ENCODE peak calls at places on chromosomes 5 and 9, in ten cellular contexts. D is ovary; Y is RWPE1; G is CD8-positive, alpha-beta T cell; L is breast epithelium; C is heart left ventricle; W is testis; K is hepatocyte; H is brain microvascular endothelial cell; J is psoas muscle. Q is an unnamed sample.

GRCh38 chr9:17783227-17783626 is 204.4 kb downstream of the SH3GL2 start:
- DNase-seq in D (no peak), Y (no peak), G (no peak), L (no peak), C (no peak), W (no peak), K (peak), H (no peak), J (no peak), Q (no peak)

GRCh38 chr5:157324237-157324636 is 58.3 kb downstream of the CYFIP2 start:
- DNase-seq in D (no peak), Y (no peak), G (no peak), L (no peak), C (no peak), W (no peak), K (no peak), H (no peak), J (no peak), Q (no peak)

GRCh38 chr9:120221844-120222243 is 358.1 kb downstream of the CDK5RAP2 start:
- DNase-seq in D (no peak), Y (no peak), G (no peak), L (no peak), C (no peak), W (no peak), K (no peak), H (no peak), J (no peak), Q (no peak)

GRCh38 chr9:89445135-89445797 is 52.6 kb downstream of the SEMA4D start:
- DNase-seq in D (no peak), Y (no peak), G (no peak), L (no peak), C (no peak), W (no peak), K (no peak), H (no peak), J (no peak), Q (no peak)

GRCh38 chr5:74266836-74267235 is 373.7 kb downstream of the ENC1 start:
- DNase-seq in D (no peak), Y (no peak), G (no peak), L (no peak), C (no peak), W (no peak), K (no peak), H (no peak), J (no peak), Q (no peak)

GRCh38 chr5:66720776-66721175 is 124.6 kb downstream of the MAST4 start:
- DNase-seq in D (no peak), Y (no peak), G (no peak), L (no peak), C (no peak), W (no peak), K (no peak), H (no peak), J (no peak), Q (no peak)

GRCh38 chr9:136239963-136240330 is 5.7 kb downstream of the QSOX2 start:
- DNase-seq in D (no peak), Y (no peak), G (no peak), L (no peak), C (no peak), W (no peak), K (no peak), H (no peak), J (no peak), Q (no peak)

GRCh38 chr9:94153905-94154304 is 69.6 kb downstream of the PTPDC1 start:
- DNase-seq in D (no peak), Y (no peak), G (no peak), L (no peak), C (no peak), W (no peak), K (no peak), H (no peak), J (no peak), Q (no peak)

GRCh38 chr5:151585970-151586369 is 5.2 kb downstream of the FAT2 start:
- DNase-seq in D (no peak), Y (peak), G (no peak), L (peak), C (no peak), W (no peak), K (no peak), H (no peak), J (peak), Q (no peak)

GRCh38 chr5:113122053-113122452 is 145.5 kb downstream of the DCP2 start:
- DNase-seq in D (no peak), Y (peak), G (no peak), L (no peak), C (no peak), W (no peak), K (no peak), H (no peak), J (peak), Q (no peak)

GRCh38 chr5:9104576-9105339 is 441.1 kb downstream of the SEMA5A start:
- DNase-seq in D (no peak), Y (no peak), G (no peak), L (no peak), C (no peak), W (no peak), K (no peak), H (peak), J (no peak), Q (no peak)

GRCh38 chr5:2280318-2280717 is 397.6 kb upstream of the IRX4 start:
- DNase-seq in D (no peak), Y (no peak), G (no peak), L (no peak), C (no peak), W (no peak), K (no peak), H (no peak), J (no peak), Q (no peak)

GRCh38 chr9:75990181-75990580 is 99.7 kb downstream of the PCSK5 start:
- DNase-seq in D (no peak), Y (no peak), G (no peak), L (no peak), C (no peak), W (no peak), K (no peak), H (no peak), J (no peak), Q (no peak)

GRCh38 chr5:78699565-78700143 is 51.1 kb upstream of the LHFPL2 start:
- DNase-seq in D (no peak), Y (peak), G (no peak), L (peak), C (no peak), W (no peak), K (peak), H (peak), J (peak), Q (no peak)

GRCh38 chr9:6794936-6795335 is 37.2 kb downstream of the KDM4C start:
- DNase-seq in D (no peak), Y (no peak), G (no peak), L (no peak), C (no peak), W (no peak), K (no peak), H (no peak), J (no peak), Q (no peak)

GRCh38 chr9:89822996-89823395 is 218.2 kb downstream of the GADD45G start:
- DNase-seq in D (no peak), Y (no peak), G (no peak), L (no peak), C (no peak), W (peak), K (no peak), H (no peak), J (no peak), Q (no peak)

GRCh38 chr5:138935466-138935865 is 60.3 kb upstream of the LRRTM2 start:
- DNase-seq in D (no peak), Y (no peak), G (no peak), L (peak), C (no peak), W (no peak), K (no peak), H (no peak), J (no peak), Q (no peak)

GRCh38 chr9:7186175-7186574 is 428.4 kb downstream of the KDM4C start:
- DNase-seq in D (no peak), Y (no peak), G (no peak), L (no peak), C (no peak), W (no peak), K (no peak), H (peak), J (no peak), Q (no peak)

GRCh38 chr5:131810510-131811249 is 13.9 kb upstream of the FNIP1 start:
- DNase-seq in D (no peak), Y (peak), G (no peak), L (no peak), C (peak), W (no peak), K (peak), H (no peak), J (no peak), Q (no peak)

GRCh38 chr5:154430961-154431630 is 14.7 kb upstream of the SAP30L start:
- DNase-seq in D (no peak), Y (no peak), G (no peak), L (no peak), C (no peak), W (no peak), K (no peak), H (no peak), J (no peak), Q (no peak)

GRCh38 chr9:136267261-136268111 is 21.9 kb upstream of the QSOX2 start:
- DNase-seq in D (peak), Y (peak), G (peak), L (peak), C (peak), W (peak), K (peak), H (peak), J (peak), Q (peak)

GRCh38 chr9:107243757-107244156 is 39.3 kb upstream of the RAD23B start:
- DNase-seq in D (no peak), Y (peak), G (no peak), L (peak), C (no peak), W (no peak), K (peak), H (peak), J (no peak), Q (no peak)

GRCh38 chr9:96175001-96175400 is 127.0 kb downstream of the HSD17B3 start:
- DNase-seq in D (no peak), Y (no peak), G (no peak), L (no peak), C (no peak), W (no peak), K (no peak), H (no peak), J (no peak), Q (no peak)

GRCh38 chr9:19782005-19782404 is 6.8 kb downstream of the SLC24A2 start:
- DNase-seq in D (no peak), Y (peak), G (no peak), L (no peak), C (no peak), W (no peak), K (peak), H (peak), J (no peak), Q (no peak)

GRCh38 chr9:136204838-136205706 is at the start of gene LHX3:
- DNase-seq in D (no peak), Y (peak), G (no peak), L (no peak), C (peak), W (peak), K (peak), H (no peak), J (no peak), Q (no peak)

GRCh38 chr5:32172908-32173393 is 1.2 kb downstream of the GOLPH3 start:
- DNase-seq in D (no peak), Y (no peak), G (no peak), L (no peak), C (no peak), W (no peak), K (no peak), H (no peak), J (no peak), Q (no peak)

GRCh38 chr5:178793156-178793555 is 62.7 kb upstream of the ZNF354A start:
- DNase-seq in D (no peak), Y (peak), G (no peak), L (peak), C (no peak), W (peak), K (peak), H (no peak), J (no peak), Q (no peak)

GRCh38 chr9:128150594-128151342 is 1.5 kb downstream of the LCN2 start:
- DNase-seq in D (peak), Y (no peak), G (no peak), L (no peak), C (no peak), W (no peak), K (no peak), H (no peak), J (no peak), Q (no peak)

GRCh38 chr5:36874465-36874864 is 2.1 kb upstream of the NIPBL start:
- DNase-seq in D (no peak), Y (no peak), G (no peak), L (no peak), C (no peak), W (no peak), K (no peak), H (no peak), J (no peak), Q (no peak)

GRCh38 chr5:961002-961710 is 47.4 kb upstream of the NKD2 start:
- DNase-seq in D (no peak), Y (no peak), G (no peak), L (peak), C (no peak), W (no peak), K (no peak), H (no peak), J (no peak), Q (no peak)

GRCh38 chr9:97696025-97696822 is 916 bp downstream of the XPA start:
- DNase-seq in D (no peak), Y (no peak), G (no peak), L (no peak), C (no peak), W (no peak), K (no peak), H (no peak), J (no peak), Q (no peak)

GRCh38 chr9:13513710-13514444 is 234.4 kb upstream of the MPDZ start:
- DNase-seq in D (no peak), Y (peak), G (no peak), L (peak), C (no peak), W (no peak), K (peak), H (peak), J (no peak), Q (no peak)

GRCh38 chr5:127294829-127295228 is 4.2 kb downstream of the MEGF10 start:
- DNase-seq in D (no peak), Y (no peak), G (no peak), L (no peak), C (no peak), W (no peak), K (no peak), H (no peak), J (no peak), Q (no peak)

GRCh38 chr5:107542428-107542827 is 128.3 kb downstream of the EFNA5 start:
- DNase-seq in D (peak), Y (peak), G (no peak), L (peak), C (peak), W (peak), K (peak), H (peak), J (peak), Q (no peak)

GRCh38 chr5:71955718-71956117 is 151.6 kb upstream of the MAP1B start:
- DNase-seq in D (no peak), Y (peak), G (no peak), L (no peak), C (no peak), W (no peak), K (peak), H (no peak), J (no peak), Q (no peak)

GRCh38 chr9:11549311-11549794 is 936.6 kb upstream of the PTPRD start:
- DNase-seq in D (no peak), Y (no peak), G (no peak), L (no peak), C (no peak), W (no peak), K (no peak), H (no peak), J (no peak), Q (no peak)

GRCh38 chr5:56918054-56918453 is 8.7 kb downstream of the SETD9 start:
- DNase-seq in D (no peak), Y (no peak), G (no peak), L (no peak), C (no peak), W (no peak), K (peak), H (no peak), J (no peak), Q (no peak)
- TF ChIP-seq CTCF in D (no peak), Y (no peak), G (no peak), L (no peak), C (no peak), W (no peak), K (no peak), H (no peak), J (no peak), Q (no peak)

DNA sequence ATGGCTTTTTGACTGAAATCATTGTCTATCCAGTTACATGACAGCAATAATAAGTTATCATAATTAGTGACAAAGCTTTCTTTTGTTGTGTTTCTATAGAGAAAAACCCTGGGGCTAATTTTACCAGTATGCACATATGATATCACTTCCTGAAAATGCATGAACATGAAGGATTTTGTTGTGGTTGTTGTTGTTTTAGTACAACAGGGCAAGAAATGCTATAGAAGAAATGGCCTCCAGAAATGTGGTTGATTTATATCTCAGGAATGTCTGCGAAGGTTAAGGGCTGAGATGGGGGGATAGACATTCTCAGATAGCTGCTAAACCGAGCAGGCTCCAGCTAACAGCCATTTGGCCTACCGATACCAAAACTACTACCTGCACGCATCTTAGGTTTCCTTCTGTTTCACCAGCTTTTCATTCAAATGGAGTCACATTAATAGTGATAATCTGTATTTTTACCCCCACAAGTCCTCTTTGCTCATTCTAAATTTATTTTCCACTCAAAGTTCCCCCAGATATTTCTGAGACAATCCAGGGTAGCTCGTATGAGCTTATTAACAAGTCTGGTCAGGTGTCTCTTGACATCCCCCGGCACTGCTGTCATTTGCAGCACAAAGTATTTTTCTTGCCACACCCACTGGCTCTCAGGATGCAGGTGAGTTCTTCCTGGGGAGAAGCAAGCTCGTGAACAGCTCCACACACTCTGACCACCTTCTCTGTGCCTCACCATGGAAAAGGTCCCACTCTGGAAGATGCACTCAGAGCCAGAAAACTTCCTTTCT is 232.4 kb upstream of the GAS1 start:
- DNase-seq in D (no peak), Y (peak), G (no peak), L (no peak), C (no peak), W (no peak), K (no peak), H (peak), J (no peak), Q (no peak)
- H3K27ac ChIP-seq in D (no peak), Y (no peak), G (no peak), L (no peak), C (no peak), W (no peak), K (peak), H (peak), J (no peak), Q (no peak)

DNA sequence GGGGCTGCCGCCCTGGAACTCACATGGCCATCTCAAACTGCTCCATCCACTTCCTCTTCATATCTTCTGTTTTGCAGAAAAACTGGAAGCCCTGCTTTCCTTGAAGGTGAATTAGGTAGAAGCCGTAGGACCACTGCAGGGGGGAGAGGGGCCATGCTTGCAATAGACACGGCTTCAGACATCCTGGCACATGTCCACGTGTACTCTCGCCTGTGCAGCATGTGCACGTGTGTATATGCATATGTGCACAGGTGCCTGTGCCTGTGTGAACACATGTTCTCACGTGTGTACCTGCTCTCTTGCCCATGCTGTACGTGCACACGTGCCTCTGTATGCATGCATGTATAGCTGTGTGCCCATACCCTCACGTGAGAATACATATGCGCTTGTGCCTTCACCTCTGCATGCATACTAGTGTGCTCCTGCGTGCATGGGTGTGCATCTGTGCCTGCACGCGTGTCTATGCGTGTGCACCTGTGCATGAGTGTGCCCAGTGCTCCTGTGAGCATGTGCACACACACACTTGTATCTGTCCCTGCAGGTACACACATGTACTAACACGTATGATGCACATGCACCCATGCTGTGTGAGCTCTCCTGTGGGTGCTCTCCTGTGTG is 47.7 kb upstream of the SARDH start:
- DNase-seq in D (no peak), Y (no peak), G (no peak), L (no peak), C (no peak), W (no peak), K (no peak), H (no peak), J (no peak), Q (no peak)
- TF ChIP-seq CTCF in D (no peak), Y (no peak), G (no peak), L (no peak), C (no peak), W (no peak), K (no peak), H (no peak), J (no peak), Q (no peak)

GRCh38 chr9:86303316-86303975 is 21.1 kb upstream of the ISCA1 start:
- DNase-seq in D (no peak), Y (peak), G (peak), L (no peak), C (no peak), W (no peak), K (no peak), H (no peak), J (no peak), Q (no peak)
- H3K27ac ChIP-seq in D (no peak), Y (no peak), G (no peak), L (no peak), C (no peak), W (no peak), K (no peak), H (no peak), J (no peak), Q (no peak)

GRCh38 chr9:38284039-38284767 is 108.3 kb upstream of the ALDH1B1 start:
- DNase-seq in D (no peak), Y (no peak), G (no peak), L (no peak), C (no peak), W (no peak), K (no peak), H (no peak), J (no peak), Q (no peak)
- TF ChIP-seq CTCF in D (no peak), Y (no peak), G (no peak), L (no peak), C (no peak), W (no peak), K (no peak), H (no peak), J (no peak), Q (no peak)

DNA sequence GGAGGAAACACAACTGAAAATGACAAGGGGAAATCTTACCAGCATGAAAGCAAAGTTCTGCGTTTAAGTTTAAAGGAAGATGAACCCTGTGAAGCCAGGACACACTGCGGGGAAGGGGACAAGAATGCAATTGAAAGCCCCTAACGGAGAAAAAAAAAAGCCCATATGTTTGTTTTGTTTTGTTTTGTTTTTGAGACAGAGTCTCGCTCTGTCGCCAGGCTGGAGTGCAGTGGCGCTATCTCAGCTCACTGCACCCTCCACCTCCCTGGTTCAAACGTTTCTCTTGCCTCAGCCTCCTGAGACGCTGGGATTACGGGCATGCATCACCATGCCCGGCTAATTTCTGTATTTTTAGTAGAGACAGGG is 2.9 kb downstream of the STK10 start:
- DNase-seq in D (no peak), Y (no peak), G (no peak), L (no peak), C (no peak), W (no peak), K (no peak), H (no peak), J (no peak), Q (no peak)
- H3K27ac ChIP-seq in D (no peak), Y (peak), G (peak), L (peak), C (peak), W (peak), K (no peak), H (no peak), J (peak), Q (peak)